ENCODE peak calls at places on chromosomes 12 and 14, in five cellular contexts. G is body of pancreas, O is lower leg skin, H is Peyer's patch, U is stomach. V is an unnamed sample.

GRCh38 chr12:94074970-94075695 is 73.2 kb upstream of the PLXNC1 start:
- DNase-seq in G (peak), H (no peak), U (peak), O (peak), V (peak)

GRCh38 chr12:3538691-3539030 is 47.7 kb downstream of the PRMT8 start:
- DNase-seq in O (no peak), H (no peak), U (no peak), G (no peak), V (no peak)

GRCh38 chr14:83779266-83779665 is 1750.7 kb upstream of the FLRT2 start:
- DNase-seq in O (no peak), H (no peak), U (no peak), G (no peak), V (no peak)

GRCh38 chr12:45010051-45010450 is 40.8 kb downstream of the DBX2 start:
- DNase-seq in U (no peak), H (no peak), O (no peak), G (no peak), V (no peak)

GRCh38 chr12:49672351-49673181 is 34.6 kb downstream of the FMNL3 start:
- DNase-seq in O (no peak), U (no peak), G (no peak), H (no peak), V (no peak)

GRCh38 chr12:15670756-15671155 is 118.4 kb downstream of the EPS8 start:
- DNase-seq in U (no peak), H (no peak), O (no peak), G (no peak), V (no peak)

GRCh38 chr14:65879218-65880009 is 466.9 kb downstream of the FUT8 start:
- DNase-seq in O (no peak), H (no peak), U (no peak), G (no peak), V (no peak)

GRCh38 chr12:14249368-14249767 is 116.1 kb upstream of the ATF7IP start:
- DNase-seq in O (no peak), G (no peak), H (no peak), U (no peak), V (no peak)

GRCh38 chr14:86450075-86450474 is 920.1 kb downstream of the FLRT2 start:
- DNase-seq in H (no peak), U (no peak), G (no peak), O (no peak), V (no peak)

GRCh38 chr14:93017341-93017797 is 94.4 kb downstream of the CHGA start:
- DNase-seq in H (no peak), G (peak), O (no peak), U (peak), V (peak)

GRCh38 chr14:93015039-93015438 is 92.1 kb downstream of the CHGA start:
- DNase-seq in O (no peak), U (no peak), G (no peak), H (no peak), V (no peak)

GRCh38 chr14:93017898-93018297 is 94.9 kb downstream of the CHGA start:
- DNase-seq in O (no peak), H (no peak), G (no peak), U (no peak), V (no peak)

GRCh38 chr14:93015505-93015904 is 92.6 kb downstream of the CHGA start:
- DNase-seq in O (no peak), U (no peak), G (no peak), H (no peak), V (no peak)

DNA sequence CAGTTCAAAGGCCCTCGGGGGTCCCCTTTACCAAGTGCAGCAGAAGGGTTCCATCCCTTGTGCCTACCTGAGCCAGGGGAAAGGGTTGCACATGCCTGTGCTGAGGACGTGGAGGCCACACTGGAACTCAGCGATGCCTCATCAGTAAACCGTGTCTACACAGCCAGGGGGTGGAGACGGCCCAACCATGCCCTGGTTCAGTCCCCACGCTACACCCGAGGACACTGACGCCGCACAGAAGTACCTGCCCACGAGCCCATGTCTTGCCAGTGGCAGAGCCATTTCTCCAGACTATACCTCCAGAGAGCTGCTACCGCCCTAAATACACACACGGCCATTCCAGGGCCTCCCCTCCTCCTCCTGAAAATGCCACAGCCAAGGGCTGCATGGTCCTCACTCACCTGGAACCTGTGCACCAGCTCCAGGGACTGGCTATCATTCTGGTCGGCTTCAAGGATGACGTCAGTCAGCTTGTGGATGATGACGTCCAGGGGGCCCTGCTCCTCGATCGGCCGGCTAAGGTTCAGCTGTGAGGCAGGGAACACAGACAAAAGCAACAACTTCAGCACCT is 93.4 kb downstream of the CHGA start:
- DNase-seq in O (no peak), H (no peak), U (no peak), G (no peak), V (no peak)
- TF ChIP-seq CTCF in O (no peak), H (no peak), U (no peak), G (no peak), V (no peak)

GRCh38 chr12:6347367-6348338 is 5.8 kb upstream of the TNFRSF1A start:
- DNase-seq in U (peak), G (peak), O (peak), H (no peak), V (peak)
- TF ChIP-seq POLR2A in U (no peak), G (peak), O (no peak), H (no peak), V (peak)

GRCh38 chr14:23568600-23569310 is 1.2 kb upstream of the AP1G2 start:
- DNase-seq in O (no peak), H (peak), U (no peak), G (no peak), V (peak)
- TF ChIP-seq CTCF in O (no peak), H (no peak), U (no peak), G (no peak), V (no peak)

DNA sequence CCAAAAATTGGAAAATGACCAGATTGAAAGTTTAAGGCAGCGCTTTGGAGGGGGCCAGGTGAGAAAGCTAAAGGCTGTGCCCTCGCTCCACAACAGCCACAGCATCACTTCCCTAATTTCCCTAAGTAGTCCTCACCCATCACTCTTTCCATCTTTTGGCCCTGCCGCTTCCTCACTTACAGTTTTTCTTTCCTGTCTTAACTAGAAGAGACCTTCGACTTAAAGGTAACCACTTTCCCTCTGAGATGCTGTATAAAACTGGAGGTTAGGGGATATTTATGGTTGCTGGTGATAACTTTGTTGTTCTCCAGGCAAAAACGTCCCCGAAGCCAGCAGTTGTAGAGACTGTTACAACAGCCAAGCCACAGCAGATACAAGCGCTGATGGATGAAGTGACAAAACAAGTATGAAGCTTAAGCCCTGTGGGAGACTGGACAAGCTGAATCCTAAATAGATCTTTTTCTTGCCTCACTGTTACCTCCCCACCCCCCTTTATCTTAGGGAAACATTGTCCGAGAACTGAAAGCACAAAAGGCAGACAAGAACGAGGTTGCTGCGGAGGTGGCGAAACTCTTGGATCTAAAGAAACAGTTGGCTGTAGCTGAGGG is 4.3 kb downstream of the DDIT3 start:
- DNase-seq in O (no peak), H (no peak), G (no peak), U (no peak), V (no peak)
- TF ChIP-seq POLR2A in O (no peak), H (no peak), G (no peak), U (no peak), V (no peak)

DNA sequence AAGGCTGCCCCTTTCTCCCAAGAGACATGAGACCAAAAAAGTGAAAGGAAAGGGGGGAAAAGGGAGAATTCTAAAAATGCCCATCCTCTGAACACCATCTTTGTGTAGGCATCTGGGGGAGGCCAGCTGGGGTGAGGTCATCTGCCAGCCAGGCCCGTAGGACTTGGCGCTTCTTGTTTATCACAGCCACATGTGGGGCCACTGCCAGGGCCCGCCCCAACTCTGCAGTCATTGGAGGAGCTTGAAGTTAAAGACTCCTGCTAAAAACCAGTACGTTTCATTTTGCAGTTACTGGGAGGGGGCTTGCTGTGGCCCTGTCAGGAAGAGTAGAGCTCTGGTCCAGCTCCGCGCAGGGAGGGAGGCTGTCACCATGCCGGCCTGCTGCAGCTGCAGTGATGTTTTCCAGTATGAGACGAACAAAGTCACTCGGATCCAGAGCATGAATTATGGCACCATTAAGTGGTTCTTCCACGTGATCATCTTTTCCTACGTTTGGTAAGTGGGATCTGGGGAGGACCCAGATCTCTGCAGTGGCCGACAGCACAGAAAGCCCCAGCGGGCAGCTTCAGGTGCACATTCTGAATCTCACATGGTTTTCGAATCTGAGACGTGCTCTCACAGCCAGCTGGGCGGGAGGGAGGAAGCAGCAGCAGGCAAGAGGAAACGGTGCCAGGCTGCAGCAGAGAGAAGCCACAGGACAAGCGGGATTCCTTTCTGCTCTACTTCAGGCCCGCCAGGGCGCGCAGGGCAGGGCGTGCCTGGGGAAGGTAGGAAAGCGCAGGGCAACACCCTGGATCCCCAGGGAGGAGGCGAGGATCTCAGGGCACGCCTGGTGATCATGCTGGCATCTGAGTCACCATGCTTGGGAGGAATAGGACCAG is at the start of gene P2RX7:
- DNase-seq in G (peak), U (peak), H (peak), O (peak), V (peak)
- TF ChIP-seq CTCF in G (no peak), U (no peak), H (peak), O (no peak), V (no peak)

DNA sequence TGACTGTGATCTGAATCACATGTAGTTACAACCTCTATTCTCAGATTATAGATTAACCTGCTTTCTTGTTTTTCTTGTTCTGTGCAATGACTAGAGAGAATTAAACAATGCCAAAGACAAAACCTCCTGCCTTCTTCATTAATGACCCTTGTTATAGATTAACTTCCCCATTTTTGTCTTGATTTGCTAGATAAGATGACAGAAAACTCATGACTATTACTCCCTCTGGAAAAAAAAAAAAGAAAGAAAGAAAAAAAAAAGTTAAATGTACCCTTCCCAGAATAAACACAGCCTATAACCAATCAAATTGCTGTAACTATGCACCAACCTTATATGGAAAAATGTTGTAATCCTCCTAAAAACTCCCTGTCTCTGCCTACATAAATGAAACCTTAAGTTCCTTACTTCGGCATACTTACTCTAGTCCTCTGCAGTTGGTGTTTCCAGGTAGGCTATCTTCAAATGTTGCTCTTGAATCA is 41.1 kb upstream of the PCED1B start:
- DNase-seq in O (no peak), G (no peak), H (no peak), U (no peak), V (no peak)
- TF ChIP-seq POLR2A in O (no peak), G (peak), H (no peak), U (no peak), V (no peak)

GRCh38 chr14:70886421-70887206 is 20.6 kb upstream of the PCNX1 start:
- DNase-seq in G (no peak), U (no peak), H (peak), O (no peak), V (no peak)

GRCh38 chr14:70887207-70888150 is 19.8 kb upstream of the PCNX1 start:
- DNase-seq in O (no peak), U (no peak), H (no peak), G (no peak), V (no peak)

GRCh38 chr14:70888681-70889175 is 18.5 kb upstream of the PCNX1 start:
- DNase-seq in O (no peak), U (no peak), G (no peak), H (no peak), V (no peak)

GRCh38 chr14:70889555-70889954 is 17.7 kb upstream of the PCNX1 start:
- DNase-seq in O (no peak), U (no peak), G (no peak), H (no peak), V (no peak)

DNA sequence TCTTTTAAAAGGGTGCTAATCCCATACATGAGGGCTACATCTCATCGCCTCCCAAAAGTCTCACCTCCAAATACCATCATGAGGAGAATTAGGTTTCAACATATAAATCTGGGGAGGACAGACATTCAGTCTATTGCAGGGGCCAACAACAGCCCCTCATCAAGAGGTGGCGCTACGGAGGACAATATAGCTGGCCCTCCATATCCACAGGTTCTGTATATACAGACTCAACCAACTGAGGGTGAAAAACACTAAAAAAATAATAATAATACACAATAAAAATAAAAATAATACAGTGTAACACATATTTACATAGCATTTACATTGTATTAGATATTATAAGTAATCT is 19.1 kb upstream of the PCNX1 start:
- DNase-seq in U (no peak), H (no peak), O (no peak), G (no peak), V (no peak)
- TF ChIP-seq CTCF in U (no peak), H (no peak), O (no peak), G (no peak), V (no peak)

GRCh38 chr14:99606359-99606758 is 2.4 kb upstream of the CCDC85C start:
- DNase-seq in H (no peak), U (no peak), G (no peak), O (no peak), V (no peak)

GRCh38 chr14:99604766-99605298 is 825 bp upstream of the CCDC85C start:
- DNase-seq in H (no peak), G (peak), U (no peak), O (no peak), V (no peak)

GRCh38 chr14:99603965-99604765 is at the start of gene CCDC85C:
- DNase-seq in G (peak), H (peak), U (peak), O (peak), V (peak)

GRCh38 chr14:99603471-99603933 is 505 bp downstream of the CCDC85C start:
- DNase-seq in H (no peak), G (peak), U (no peak), O (no peak), V (no peak)

GRCh38 chr14:99605299-99605961 is 1.4 kb upstream of the CCDC85C start:
- DNase-seq in U (peak), G (peak), H (peak), O (peak), V (peak)
- TF ChIP-seq POLR2A in U (no peak), G (no peak), H (peak), O (no peak), V (no peak)

GRCh38 chr12:123122649-123123048 is 28.2 kb downstream of the PITPNM2 start:
- DNase-seq in U (no peak), G (no peak), O (no peak), H (no peak), V (no peak)

GRCh38 chr12:123129651-123130050 is 21.2 kb downstream of the PITPNM2 start:
- DNase-seq in U (no peak), H (no peak), G (no peak), O (no peak), V (no peak)

GRCh38 chr12:123131291-123131831 is 19.5 kb downstream of the PITPNM2 start:
- DNase-seq in U (no peak), H (no peak), O (no peak), G (no peak), V (no peak)

GRCh38 chr12:123121670-123122069 is 29.2 kb downstream of the PITPNM2 start:
- DNase-seq in O (no peak), H (no peak), G (no peak), U (no peak), V (no peak)

GRCh38 chr12:123126294-123127144 is 24.4 kb downstream of the PITPNM2 start:
- DNase-seq in O (peak), G (no peak), H (no peak), U (peak), V (peak)
- TF ChIP-seq CTCF in O (no peak), G (no peak), H (no peak), U (no peak), V (no peak)

GRCh38 chr12:52022841-52023181 is 16.1 kb downstream of the TAMALIN start:
- DNase-seq in O (no peak), U (peak), H (peak), G (no peak), V (peak)

GRCh38 chr12:52020539-52021336 is 14.0 kb downstream of the TAMALIN start:
- DNase-seq in H (peak), U (peak), O (no peak), G (peak), V (peak)

GRCh38 chr12:52025301-52026172 is 18.8 kb downstream of the TAMALIN start:
- DNase-seq in G (peak), H (peak), U (peak), O (peak), V (peak)

GRCh38 chr12:52023976-52024688 is 17.4 kb downstream of the TAMALIN start:
- DNase-seq in G (no peak), U (no peak), H (no peak), O (no peak), V (no peak)

GRCh38 chr12:52023182-52023975 is 16.6 kb downstream of the TAMALIN start:
- DNase-seq in O (peak), H (peak), G (peak), U (peak), V (peak)
- TF ChIP-seq POLR2A in O (no peak), H (no peak), G (peak), U (no peak), V (no peak)